ENCODE peak calls at places on chromosomes 6 and 20, in ten cellular contexts. E is HCT116, R is ovary, F is uterus, T is HepG2, H is H1, J is Peyer's patch, V is stomach, D is thyroid gland, U is transverse colon. K is an unnamed sample.

GRCh38 chr6:41174610-41175009 is 11.7 kb upstream of the TREM2 start:
- DNase-seq in E (no peak), D (no peak), V (no peak), H (no peak), R (no peak), F (no peak), J (no peak), U (no peak), T (no peak), K (no peak)

GRCh38 chr20:46717818-46718541 is 8.5 kb downstream of the SLC2A10 start:
- DNase-seq in J (no peak), V (no peak), H (no peak), R (no peak), E (no peak), D (peak), F (no peak), T (no peak), U (no peak), K (no peak)

GRCh38 chr6:85685713-85686112 is 43.0 kb upstream of the SYNCRIP start:
- DNase-seq in T (no peak), R (no peak), H (no peak), F (no peak), D (no peak), U (no peak), V (no peak), J (no peak), E (no peak), K (no peak)

GRCh38 chr6:127547215-127547614 is 28.1 kb upstream of the MTCL3 start:
- DNase-seq in F (no peak), H (no peak), E (no peak), U (no peak), T (no peak), V (no peak), R (no peak), D (no peak), J (no peak), K (no peak)

GRCh38 chr6:29722773-29723665 is at the start of gene HLA-F:
- DNase-seq in J (peak), V (peak), U (peak), R (peak), D (peak), T (peak), F (peak), E (peak), H (peak), K (peak)

GRCh38 chr20:45963059-45964011 is 8.7 kb downstream of the ZNF335 start:
- DNase-seq in U (no peak), T (peak), V (no peak), R (peak), E (no peak), F (no peak), J (peak), H (no peak), D (no peak), K (no peak)

GRCh38 chr6:13308332-13308731 is 20.0 kb downstream of the TBC1D7 start:
- DNase-seq in V (no peak), F (no peak), J (no peak), U (no peak), H (no peak), E (no peak), R (no peak), D (no peak), T (no peak), K (peak)

GRCh38 chr6:136753624-136754023 is 38.7 kb downstream of the MAP3K5 start:
- DNase-seq in E (no peak), V (no peak), T (no peak), R (no peak), D (no peak), H (no peak), U (peak), F (no peak), J (no peak), K (no peak)

GRCh38 chr6:101961357-101961756 is 567.8 kb downstream of the GRIK2 start:
- DNase-seq in T (no peak), E (no peak), H (no peak), V (no peak), F (no peak), J (no peak), U (no peak), R (no peak), D (no peak), K (no peak)

GRCh38 chr20:31835977-31836852 is 9.2 kb downstream of the FOXS1 start:
- DNase-seq in T (peak), E (peak), R (peak), D (peak), F (peak), U (peak), H (no peak), V (peak), J (peak), K (peak)

GRCh38 chr6:1622220-1622841 is 12.6 kb downstream of the FOXC1 start:
- DNase-seq in E (no peak), U (no peak), H (no peak), D (no peak), V (no peak), J (no peak), F (no peak), R (no peak), T (no peak), K (no peak)

GRCh38 chr6:158057213-158057987 is 75.7 kb downstream of the SYNJ2 start:
- DNase-seq in H (no peak), T (no peak), U (no peak), R (no peak), F (no peak), V (no peak), J (no peak), D (no peak), E (peak), K (no peak)

GRCh38 chr20:53291548-53291947 is 302.1 kb downstream of the ZNF217 start:
- DNase-seq in H (peak), V (no peak), J (no peak), T (peak), E (peak), U (no peak), D (no peak), R (no peak), F (no peak), K (no peak)

GRCh38 chr6:108666656-108667260 is 106.0 kb downstream of the FOXO3 start:
- DNase-seq in V (no peak), H (no peak), T (no peak), U (no peak), J (no peak), F (no peak), E (no peak), D (no peak), R (no peak), K (no peak)

GRCh38 chr6:169692516-169692915 is 9.3 kb downstream of the WDR27 start:
- DNase-seq in E (no peak), V (no peak), H (no peak), R (no peak), U (no peak), T (no peak), D (no peak), F (no peak), J (no peak), K (no peak)

GRCh38 chr20:38201356-38201755 is 36.3 kb upstream of the TGM2 start:
- DNase-seq in E (no peak), T (no peak), V (no peak), D (no peak), U (no peak), F (no peak), H (no peak), R (no peak), J (no peak), K (no peak)

GRCh38 chr6:90406142-90406794 is 109.6 kb upstream of the BACH2 start:
- DNase-seq in D (no peak), E (peak), U (no peak), R (no peak), V (no peak), F (no peak), T (peak), H (no peak), J (no peak), K (no peak)

GRCh38 chr6:160494576-160494975 is 146.4 kb downstream of the SLC22A3 start:
- DNase-seq in H (no peak), J (no peak), V (no peak), U (no peak), R (no peak), F (no peak), E (no peak), T (no peak), D (no peak), K (no peak)

GRCh38 chr6:166286831-166287271 is 21.3 kb downstream of the PRR18 start:
- DNase-seq in T (no peak), D (peak), F (no peak), J (no peak), V (no peak), E (no peak), H (no peak), U (no peak), R (no peak), K (no peak)
- TF ChIP-seq POLR2A in T (no peak), D (no peak), F (no peak), J (no peak), V (no peak), E (no peak), H (no peak), U (no peak), R (no peak), K (no peak)

DNA sequence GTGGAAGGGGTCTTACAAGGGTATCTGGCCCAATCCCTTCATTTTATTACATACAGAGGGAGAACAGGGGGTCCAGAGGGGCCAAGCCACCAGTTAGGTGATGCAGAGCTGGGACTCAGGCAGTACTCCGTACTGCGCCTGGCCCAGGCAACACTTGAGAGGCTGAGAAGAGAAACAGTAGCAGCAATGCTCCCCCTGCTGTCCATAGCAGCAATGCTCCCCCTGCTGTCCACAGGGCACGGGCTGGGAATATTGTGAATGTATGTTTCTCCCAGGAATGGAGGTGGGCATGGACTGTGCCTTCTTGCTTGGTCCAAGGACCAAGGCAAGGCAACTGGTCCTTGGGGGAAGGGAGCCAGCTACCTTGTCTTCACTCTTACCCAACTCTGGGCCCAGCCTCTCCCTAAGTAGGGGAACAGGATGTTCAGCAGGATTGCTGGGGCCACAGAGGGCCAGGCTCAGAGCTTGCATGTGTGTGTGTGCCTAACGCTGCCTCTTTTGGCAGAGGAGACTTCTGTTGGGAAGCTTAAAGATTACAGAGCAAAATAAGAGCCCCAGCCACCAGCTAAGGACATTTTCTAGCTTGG is 14.8 kb upstream of the FAM83C start:
- DNase-seq in V (peak), U (peak), H (peak), E (peak), T (peak), J (peak), F (no peak), D (peak), R (no peak), K (no peak)
- H3K27ac ChIP-seq in V (peak), U (peak), H (peak), E (peak), T (peak), J (peak), F (no peak), D (peak), R (no peak), K (peak)

GRCh38 chr20:59081036-59081435 is 38.5 kb upstream of the PRELID3B start:
- DNase-seq in J (no peak), T (no peak), R (no peak), V (no peak), F (no peak), D (no peak), H (no peak), E (no peak), U (no peak), K (no peak)
- TF ChIP-seq POLR2A in J (no peak), T (no peak), R (no peak), V (no peak), F (no peak), D (no peak), H (no peak), E (no peak), U (no peak), K (no peak)

DNA sequence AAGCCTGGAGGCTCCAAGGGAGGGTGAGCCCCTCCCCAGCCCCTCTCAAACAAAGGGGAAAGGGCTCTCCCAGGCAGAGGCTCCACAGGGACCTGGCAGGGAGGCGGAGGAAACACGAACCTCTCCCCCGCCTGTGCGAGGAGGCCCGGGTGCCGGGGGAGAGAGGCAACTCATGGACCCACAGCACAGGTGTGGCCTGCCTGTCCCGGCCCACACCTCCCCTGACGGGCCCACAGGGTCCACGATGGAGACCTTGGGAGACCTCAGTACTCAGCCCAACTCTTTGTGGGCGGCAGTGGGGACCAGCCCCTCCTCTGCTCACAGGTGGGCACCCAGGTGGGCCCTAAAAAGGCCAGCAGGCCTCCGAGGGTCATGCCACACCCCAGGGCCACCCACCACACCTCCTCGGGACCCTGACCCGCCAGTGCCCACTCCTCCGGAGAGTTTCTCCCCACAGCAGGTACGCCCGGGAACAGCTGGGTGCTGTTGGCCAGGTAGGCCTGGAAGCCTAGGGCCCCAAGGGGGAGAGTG is 12.2 kb downstream of the LAMA5 start:
- DNase-seq in J (no peak), R (no peak), E (no peak), T (no peak), H (no peak), V (no peak), U (no peak), F (no peak), D (no peak), K (no peak)
- H3K27ac ChIP-seq in J (peak), R (peak), E (peak), T (peak), H (peak), V (peak), U (peak), F (peak), D (peak), K (peak)

GRCh38 chr6:35441205-35441604 is 10.9 kb upstream of the FANCE start:
- DNase-seq in E (no peak), D (no peak), H (no peak), V (no peak), T (no peak), F (no peak), R (no peak), U (no peak), J (no peak), K (no peak)

GRCh38 chr6:35441642-35442041 is 10.5 kb upstream of the FANCE start:
- DNase-seq in R (no peak), U (no peak), E (no peak), V (no peak), D (no peak), H (no peak), F (no peak), J (no peak), T (no peak), K (no peak)

GRCh38 chr6:35436071-35436865 is 15.9 kb upstream of the FANCE start:
- DNase-seq in U (no peak), H (no peak), V (no peak), T (no peak), R (no peak), F (no peak), D (no peak), J (no peak), E (no peak), K (no peak)

GRCh38 chr6:35438378-35438777 is 13.8 kb upstream of the FANCE start:
- DNase-seq in R (no peak), U (no peak), V (no peak), E (no peak), D (no peak), T (no peak), J (no peak), H (no peak), F (no peak), K (no peak)

DNA sequence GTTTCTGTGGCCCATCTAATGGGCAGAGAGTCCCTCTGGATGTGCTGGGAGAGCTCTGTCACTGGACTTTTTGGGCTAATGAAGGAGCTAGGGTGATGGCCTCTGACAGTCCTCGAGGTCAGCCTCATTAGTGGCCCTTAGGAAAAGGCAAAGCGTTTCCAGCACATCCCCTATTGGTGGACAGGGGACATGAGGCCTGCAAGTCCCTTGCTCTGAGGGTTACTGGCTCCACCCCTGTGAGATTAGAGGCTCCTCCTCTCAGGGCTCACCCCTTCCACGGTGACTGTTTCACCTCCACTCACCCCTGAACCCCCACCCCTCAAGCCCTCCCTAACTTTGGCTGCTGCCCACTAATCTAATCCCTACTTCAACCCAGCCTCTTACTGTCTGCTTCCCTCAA is 12.8 kb upstream of the FANCE start:
- DNase-seq in U (no peak), F (no peak), E (no peak), V (no peak), R (no peak), H (no peak), T (no peak), D (no peak), J (no peak), K (no peak)
- TF ChIP-seq POLR2A in U (no peak), F (no peak), E (no peak), V (no peak), R (no peak), H (no peak), T (no peak), D (no peak), J (no peak), K (no peak)

GRCh38 chr6:5213851-5214507 is 46.8 kb downstream of the LYRM4 start:
- DNase-seq in U (no peak), V (no peak), D (no peak), J (no peak), T (no peak), R (no peak), F (no peak), E (no peak), H (no peak), K (no peak)
- H3K27ac ChIP-seq in U (no peak), V (no peak), D (peak), J (no peak), T (no peak), R (no peak), F (no peak), E (no peak), H (no peak), K (no peak)

GRCh38 chr6:36198986-36199385 is 2.4 kb downstream of the BRPF3 start:
- DNase-seq in F (no peak), T (no peak), R (no peak), H (no peak), D (no peak), U (no peak), J (no peak), E (no peak), V (no peak), K (peak)

GRCh38 chr6:36197739-36198221 is 1.2 kb downstream of the BRPF3 start:
- DNase-seq in D (peak), V (no peak), F (peak), U (no peak), T (no peak), R (peak), E (no peak), J (no peak), H (no peak), K (no peak)

GRCh38 chr6:36196049-36196879 is at the start of gene BRPF3:
- DNase-seq in H (peak), J (peak), F (peak), D (peak), T (peak), R (peak), U (peak), E (no peak), V (peak), K (peak)

GRCh38 chr6:36195471-36196048 is 984 bp upstream of the BRPF3 start:
- DNase-seq in D (no peak), V (no peak), T (no peak), J (no peak), F (no peak), R (no peak), U (no peak), H (no peak), E (no peak), K (peak)

DNA sequence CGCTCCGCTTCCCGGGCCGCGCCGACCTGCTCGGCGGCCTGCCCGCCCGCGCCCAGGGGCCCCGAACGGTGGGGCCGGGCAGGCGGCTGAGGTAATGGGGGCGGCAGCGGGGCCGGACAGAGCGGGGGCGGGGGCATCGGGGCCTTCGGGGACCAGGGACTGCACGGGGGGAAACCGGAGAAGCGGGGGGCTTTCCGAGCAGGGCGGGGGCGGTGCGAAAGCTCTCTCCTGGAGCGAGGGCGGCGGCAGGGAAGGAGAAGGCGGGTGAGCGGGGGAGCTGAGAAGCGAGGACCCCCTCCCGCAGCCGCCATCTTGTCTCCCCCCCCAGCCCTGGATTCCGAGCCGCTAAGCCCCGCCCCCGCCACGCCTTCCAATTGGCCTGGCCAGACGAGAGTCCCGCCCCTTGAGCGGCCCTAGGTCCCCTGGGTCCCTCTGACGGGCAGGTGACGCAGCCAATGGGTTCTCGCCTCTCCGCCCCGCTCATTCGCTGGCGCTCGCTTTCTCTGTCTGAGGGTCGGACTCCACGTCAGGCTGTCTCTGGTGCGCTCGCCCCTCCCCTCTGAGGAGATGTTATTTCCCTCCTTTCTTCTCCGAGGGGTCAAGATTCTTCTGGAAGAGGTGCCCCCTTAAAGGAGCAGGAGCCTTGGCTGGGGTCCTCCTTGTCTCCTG is 470 bp downstream of the BRPF3 start:
- DNase-seq in J (peak), D (peak), E (peak), F (peak), H (peak), V (peak), U (peak), R (peak), T (peak), K (peak)
- TF ChIP-seq POLR2A in J (peak), D (no peak), E (no peak), F (peak), H (peak), V (no peak), U (peak), R (peak), T (peak), K (peak)

K was measured in esophagus muscularis mucosa.